ENCODE peak calls at places on chromosomes 1 and 21, in six cellular contexts. One of them, this sample, is unnamed. For H3K36me3 and H3K4me1, the result is how much of the 10 kb centered on the place peaks cover.

GRCh38 chr1:63547621-63548294 is 24.4 kb downstream of the EFCAB7 start:
- DNase-seq in stomach: no peak
- DNase-seq in CD8-positive, alpha-beta T cell: no peak
- DNase-seq in endothelial cell of umbilical vein: no peak
- DNase-seq in body of pancreas: no peak
- DNase-seq in mammary epithelial cell: peak
- DNase-seq in this sample: no peak

GRCh38 chr21:40386301-40386911 is 460.6 kb downstream of the DSCAM start:
- DNase-seq in stomach: peak
- DNase-seq in CD8-positive, alpha-beta T cell: no peak
- DNase-seq in endothelial cell of umbilical vein: no peak
- DNase-seq in body of pancreas: peak
- DNase-seq in mammary epithelial cell: peak
- DNase-seq in this sample: no peak

GRCh38 chr1:21926065-21926464 is 11.0 kb downstream of the HSPG2 start:
- DNase-seq in stomach: no peak
- DNase-seq in CD8-positive, alpha-beta T cell: no peak
- DNase-seq in endothelial cell of umbilical vein: no peak
- DNase-seq in body of pancreas: no peak
- DNase-seq in mammary epithelial cell: no peak
- DNase-seq in this sample: no peak

GRCh38 chr21:43869486-43870325 is 4.7 kb downstream of the AGPAT3 start:
- DNase-seq in stomach: no peak
- DNase-seq in CD8-positive, alpha-beta T cell: no peak
- DNase-seq in endothelial cell of umbilical vein: no peak
- DNase-seq in body of pancreas: no peak
- DNase-seq in mammary epithelial cell: no peak
- DNase-seq in this sample: no peak

GRCh38 chr1:107640207-107640606 is 324.8 kb downstream of the VAV3 start:
- DNase-seq in stomach: no peak
- DNase-seq in CD8-positive, alpha-beta T cell: no peak
- DNase-seq in endothelial cell of umbilical vein: no peak
- DNase-seq in body of pancreas: no peak
- DNase-seq in mammary epithelial cell: no peak
- DNase-seq in this sample: no peak

GRCh38 chr1:201488817-201489581 is 17.9 kb downstream of the CSRP1 start:
- DNase-seq in stomach: no peak
- DNase-seq in CD8-positive, alpha-beta T cell: no peak
- DNase-seq in endothelial cell of umbilical vein: peak
- DNase-seq in body of pancreas: peak
- DNase-seq in mammary epithelial cell: peak
- DNase-seq in this sample: peak

GRCh38 chr1:112929979-112930378 is 26.0 kb downstream of the SLC16A1 start:
- DNase-seq in stomach: no peak
- DNase-seq in CD8-positive, alpha-beta T cell: no peak
- DNase-seq in endothelial cell of umbilical vein: no peak
- DNase-seq in body of pancreas: no peak
- DNase-seq in mammary epithelial cell: no peak
- DNase-seq in this sample: no peak

GRCh38 chr1:183807549-183808168 is 2.7 kb downstream of the RGL1 start:
- DNase-seq in stomach: no peak
- DNase-seq in CD8-positive, alpha-beta T cell: no peak
- DNase-seq in endothelial cell of umbilical vein: no peak
- DNase-seq in body of pancreas: no peak
- DNase-seq in mammary epithelial cell: peak
- DNase-seq in this sample: no peak

GRCh38 chr1:160644399-160644798 is 2.4 kb downstream of the SLAMF1 start:
- DNase-seq in stomach: no peak
- DNase-seq in CD8-positive, alpha-beta T cell: no peak
- DNase-seq in endothelial cell of umbilical vein: no peak
- DNase-seq in body of pancreas: no peak
- DNase-seq in mammary epithelial cell: no peak
- DNase-seq in this sample: no peak

GRCh38 chr1:8089535-8090228 is 63.6 kb upstream of the ERRFI1 start:
- DNase-seq in stomach: no peak
- DNase-seq in CD8-positive, alpha-beta T cell: no peak
- DNase-seq in endothelial cell of umbilical vein: peak
- DNase-seq in body of pancreas: no peak
- DNase-seq in mammary epithelial cell: peak
- DNase-seq in this sample: peak

GRCh38 chr1:233668725-233669294 is 54.9 kb downstream of the KCNK1 start:
- DNase-seq in stomach: no peak
- DNase-seq in CD8-positive, alpha-beta T cell: no peak
- DNase-seq in endothelial cell of umbilical vein: peak
- DNase-seq in body of pancreas: peak
- DNase-seq in mammary epithelial cell: peak
- DNase-seq in this sample: no peak

DNA sequence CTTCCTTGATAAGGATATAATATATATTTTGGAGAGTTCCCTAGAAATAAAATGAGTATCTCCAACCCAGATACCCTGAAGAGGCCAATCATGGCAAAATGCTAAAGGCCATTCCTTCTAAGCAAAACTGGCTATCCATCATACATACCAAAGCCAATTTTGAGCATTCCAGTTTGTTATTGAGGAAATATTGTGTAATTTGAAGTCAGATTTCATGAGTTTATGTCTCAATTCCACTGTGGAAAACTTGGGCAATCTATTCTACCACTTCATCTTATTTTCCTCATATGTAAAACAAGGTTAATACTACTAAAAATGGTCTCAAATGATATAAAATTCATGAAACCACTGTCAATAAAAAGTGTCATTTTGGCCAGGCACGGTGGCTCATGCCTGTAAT is 19.0 kb downstream of the ASPM start:
- DNase-seq in stomach: no peak
- DNase-seq in CD8-positive, alpha-beta T cell: no peak
- DNase-seq in endothelial cell of umbilical vein: no peak
- DNase-seq in body of pancreas: no peak
- DNase-seq in mammary epithelial cell: no peak
- DNase-seq in this sample: no peak
- H3K36me3 ChIP-seq in stomach: under half
- H3K36me3 ChIP-seq in CD8-positive, alpha-beta T cell: under half
- H3K36me3 ChIP-seq in endothelial cell of umbilical vein: under half
- H3K36me3 ChIP-seq in body of pancreas: under half
- H3K36me3 ChIP-seq in mammary epithelial cell: under half
- H3K36me3 ChIP-seq in this sample: half or more

GRCh38 chr1:172895761-172896160 is 155.0 kb downstream of the TNFSF18 start:
- DNase-seq in stomach: no peak
- DNase-seq in CD8-positive, alpha-beta T cell: no peak
- DNase-seq in endothelial cell of umbilical vein: no peak
- DNase-seq in body of pancreas: no peak
- DNase-seq in mammary epithelial cell: no peak
- DNase-seq in this sample: no peak
- H3K4me3 ChIP-seq in stomach: no peak
- H3K4me3 ChIP-seq in CD8-positive, alpha-beta T cell: no peak
- H3K4me3 ChIP-seq in endothelial cell of umbilical vein: no peak
- H3K4me3 ChIP-seq in body of pancreas: no peak
- H3K4me3 ChIP-seq in mammary epithelial cell: no peak
- H3K4me3 ChIP-seq in this sample: no peak

GRCh38 chr1:182242641-182243040 is 148.9 kb downstream of the GLUL start:
- DNase-seq in stomach: no peak
- DNase-seq in CD8-positive, alpha-beta T cell: no peak
- DNase-seq in endothelial cell of umbilical vein: no peak
- DNase-seq in body of pancreas: no peak
- DNase-seq in mammary epithelial cell: no peak
- DNase-seq in this sample: no peak
- H3K4me1 ChIP-seq in stomach: under half
- H3K4me1 ChIP-seq in CD8-positive, alpha-beta T cell: under half
- H3K4me1 ChIP-seq in endothelial cell of umbilical vein: under half
- H3K4me1 ChIP-seq in body of pancreas: under half
- H3K4me1 ChIP-seq in mammary epithelial cell: under half
- H3K4me1 ChIP-seq in this sample: under half

GRCh38 chr1:169019419-169020058 is 87.0 kb upstream of the ATP1B1 start:
- DNase-seq in stomach: no peak
- DNase-seq in CD8-positive, alpha-beta T cell: no peak
- DNase-seq in endothelial cell of umbilical vein: no peak
- DNase-seq in body of pancreas: no peak
- DNase-seq in mammary epithelial cell: no peak
- DNase-seq in this sample: no peak

GRCh38 chr1:169022648-169023047 is 83.8 kb upstream of the ATP1B1 start:
- DNase-seq in stomach: no peak
- DNase-seq in CD8-positive, alpha-beta T cell: no peak
- DNase-seq in endothelial cell of umbilical vein: no peak
- DNase-seq in body of pancreas: no peak
- DNase-seq in mammary epithelial cell: no peak
- DNase-seq in this sample: no peak

GRCh38 chr1:169015464-169015863 is 91.0 kb upstream of the ATP1B1 start:
- DNase-seq in stomach: no peak
- DNase-seq in CD8-positive, alpha-beta T cell: no peak
- DNase-seq in endothelial cell of umbilical vein: no peak
- DNase-seq in body of pancreas: no peak
- DNase-seq in mammary epithelial cell: no peak
- DNase-seq in this sample: no peak

GRCh38 chr1:169020684-169021083 is 85.8 kb upstream of the ATP1B1 start:
- DNase-seq in stomach: no peak
- DNase-seq in CD8-positive, alpha-beta T cell: no peak
- DNase-seq in endothelial cell of umbilical vein: no peak
- DNase-seq in body of pancreas: no peak
- DNase-seq in mammary epithelial cell: no peak
- DNase-seq in this sample: no peak

DNA sequence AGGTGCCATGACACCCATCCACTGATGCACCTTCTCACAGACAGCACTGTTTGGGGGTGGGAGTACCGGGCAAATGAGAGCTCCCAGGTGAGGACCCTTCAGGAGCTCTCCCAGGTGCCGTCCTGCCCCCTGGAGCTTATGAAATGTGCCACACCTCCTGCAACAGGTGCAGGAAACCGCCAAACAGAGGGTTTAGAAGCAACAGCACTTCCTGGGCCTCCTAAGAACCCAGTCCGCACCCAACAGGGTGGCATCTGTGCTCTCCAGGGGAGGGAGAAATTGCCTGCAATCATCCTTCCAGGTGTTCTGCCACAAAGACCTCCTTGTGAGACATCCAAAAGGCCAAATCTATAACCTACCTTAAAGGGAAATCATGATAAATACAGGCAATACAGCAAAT is 87.7 kb upstream of the ATP1B1 start:
- DNase-seq in stomach: no peak
- DNase-seq in CD8-positive, alpha-beta T cell: no peak
- DNase-seq in endothelial cell of umbilical vein: no peak
- DNase-seq in body of pancreas: no peak
- DNase-seq in mammary epithelial cell: no peak
- DNase-seq in this sample: no peak
- H3K36me3 ChIP-seq in stomach: under half
- H3K36me3 ChIP-seq in CD8-positive, alpha-beta T cell: under half
- H3K36me3 ChIP-seq in endothelial cell of umbilical vein: under half
- H3K36me3 ChIP-seq in body of pancreas: under half
- H3K36me3 ChIP-seq in mammary epithelial cell: under half
- H3K36me3 ChIP-seq in this sample: under half

GRCh38 chr21:46605759-46606426 is 1.0 kb upstream of the S100B start:
- DNase-seq in stomach: peak
- DNase-seq in CD8-positive, alpha-beta T cell: peak
- DNase-seq in endothelial cell of umbilical vein: no peak
- DNase-seq in body of pancreas: peak
- DNase-seq in mammary epithelial cell: no peak
- DNase-seq in this sample: no peak
- H3K4me3 ChIP-seq in stomach: no peak
- H3K4me3 ChIP-seq in CD8-positive, alpha-beta T cell: peak
- H3K4me3 ChIP-seq in endothelial cell of umbilical vein: no peak
- H3K4me3 ChIP-seq in body of pancreas: no peak
- H3K4me3 ChIP-seq in mammary epithelial cell: no peak
- H3K4me3 ChIP-seq in this sample: no peak

DNA sequence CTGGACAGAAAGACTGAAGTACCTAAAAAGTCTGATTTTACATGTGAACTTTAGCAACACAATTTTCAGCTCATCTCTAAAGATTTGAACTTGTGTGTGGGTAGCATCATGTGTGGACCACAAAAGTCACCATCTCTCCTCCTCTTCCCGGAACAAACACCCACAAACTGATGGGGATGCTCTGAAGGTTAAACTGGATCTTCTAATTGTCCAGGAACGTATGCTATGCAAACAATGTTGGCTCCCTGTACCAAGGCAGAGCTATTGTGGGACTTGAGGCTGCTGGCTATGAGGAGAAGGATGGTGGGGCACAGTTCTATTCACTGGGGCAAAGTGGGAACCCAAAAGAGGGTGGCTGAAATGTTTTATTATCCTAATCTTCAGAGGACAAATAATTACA is 62.7 kb downstream of the GADD45A start:
- DNase-seq in stomach: no peak
- DNase-seq in CD8-positive, alpha-beta T cell: no peak
- DNase-seq in endothelial cell of umbilical vein: no peak
- DNase-seq in body of pancreas: no peak
- DNase-seq in mammary epithelial cell: no peak
- DNase-seq in this sample: peak
- H3K4me1 ChIP-seq in stomach: half or more
- H3K4me1 ChIP-seq in CD8-positive, alpha-beta T cell: under half
- H3K4me1 ChIP-seq in endothelial cell of umbilical vein: under half
- H3K4me1 ChIP-seq in body of pancreas: under half
- H3K4me1 ChIP-seq in mammary epithelial cell: half or more
- H3K4me1 ChIP-seq in this sample: half or more

GRCh38 chr1:41399148-41399795 is 38.0 kb downstream of the FOXO6 start:
- DNase-seq in stomach: no peak
- DNase-seq in CD8-positive, alpha-beta T cell: no peak
- DNase-seq in endothelial cell of umbilical vein: no peak
- DNase-seq in body of pancreas: peak
- DNase-seq in mammary epithelial cell: no peak
- DNase-seq in this sample: no peak

GRCh38 chr1:41396084-41396483 is 34.9 kb downstream of the FOXO6 start:
- DNase-seq in stomach: no peak
- DNase-seq in CD8-positive, alpha-beta T cell: no peak
- DNase-seq in endothelial cell of umbilical vein: no peak
- DNase-seq in body of pancreas: no peak
- DNase-seq in mammary epithelial cell: no peak
- DNase-seq in this sample: no peak

GRCh38 chr1:41400235-41400634 is 39.0 kb downstream of the FOXO6 start:
- DNase-seq in stomach: peak
- DNase-seq in CD8-positive, alpha-beta T cell: no peak
- DNase-seq in endothelial cell of umbilical vein: no peak
- DNase-seq in body of pancreas: no peak
- DNase-seq in mammary epithelial cell: no peak
- DNase-seq in this sample: no peak

GRCh38 chr1:41397020-41397419 is 35.8 kb downstream of the FOXO6 start:
- DNase-seq in stomach: no peak
- DNase-seq in CD8-positive, alpha-beta T cell: no peak
- DNase-seq in endothelial cell of umbilical vein: no peak
- DNase-seq in body of pancreas: no peak
- DNase-seq in mammary epithelial cell: no peak
- DNase-seq in this sample: no peak

GRCh38 chr1:41397943-41398342 is 36.7 kb downstream of the FOXO6 start:
- DNase-seq in stomach: no peak
- DNase-seq in CD8-positive, alpha-beta T cell: no peak
- DNase-seq in endothelial cell of umbilical vein: no peak
- DNase-seq in body of pancreas: no peak
- DNase-seq in mammary epithelial cell: no peak
- DNase-seq in this sample: no peak
- H3K36me3 ChIP-seq in stomach: under half
- H3K36me3 ChIP-seq in CD8-positive, alpha-beta T cell: under half
- H3K36me3 ChIP-seq in endothelial cell of umbilical vein: under half
- H3K36me3 ChIP-seq in body of pancreas: under half
- H3K36me3 ChIP-seq in mammary epithelial cell: under half
- H3K36me3 ChIP-seq in this sample: under half

DNA sequence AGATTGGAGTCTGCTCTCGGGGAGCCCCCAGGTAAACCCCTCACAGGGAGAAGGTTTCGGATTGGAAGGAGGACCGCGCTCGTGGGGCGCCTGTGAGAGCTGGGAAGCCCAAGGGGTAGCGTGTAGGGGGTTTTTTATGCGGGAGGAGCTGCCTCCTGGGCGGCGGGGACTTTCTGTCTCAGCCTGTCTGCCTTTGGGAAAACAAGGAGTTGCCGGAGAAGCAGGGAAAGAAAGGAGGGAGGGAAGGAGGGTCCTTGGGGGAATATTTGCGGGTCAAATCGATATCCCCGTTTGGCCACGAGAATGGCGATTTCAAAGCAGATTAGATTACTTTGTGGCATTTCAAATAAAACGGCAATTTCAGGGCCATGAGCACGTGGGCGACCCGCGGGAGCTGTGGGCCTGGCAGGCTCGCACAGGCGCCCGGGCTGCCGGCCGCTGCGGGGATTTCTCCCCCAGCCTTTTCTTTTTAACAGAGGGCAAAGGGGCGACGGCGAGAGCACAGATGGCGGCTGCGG is 9.7 kb downstream of the SIM2 start:
- DNase-seq in stomach: peak
- DNase-seq in CD8-positive, alpha-beta T cell: no peak
- DNase-seq in endothelial cell of umbilical vein: no peak
- DNase-seq in body of pancreas: no peak
- DNase-seq in mammary epithelial cell: no peak
- DNase-seq in this sample: no peak
- H3K4me3 ChIP-seq in stomach: peak
- H3K4me3 ChIP-seq in CD8-positive, alpha-beta T cell: no peak
- H3K4me3 ChIP-seq in endothelial cell of umbilical vein: no peak
- H3K4me3 ChIP-seq in body of pancreas: no peak
- H3K4me3 ChIP-seq in mammary epithelial cell: no peak
- H3K4me3 ChIP-seq in this sample: no peak